ENCODE peak calls at places on chromosomes 3 and 15, in four cellular contexts. E, R, Y and M are unnamed samples.
A peak's percentile ranks its signal among the peaks of the same experiment; 100 is the strongest.

GRCh38 chr15:59160880-59161593 is 45.6 kb upstream of the LDHAL6B start:
- DNase-seq in E (peak; percentile 44), R (no peak), Y (no peak), M (no peak)

GRCh38 chr3:29137601-29138000 is 143.3 kb upstream of the RBMS3 start:
- DNase-seq in E (no peak), R (no peak), Y (no peak), M (no peak)

GRCh38 chr3:105958237-105959000 is 89.6 kb upstream of the CBLB start:
- DNase-seq in E (no peak), R (no peak), Y (no peak), M (no peak)

GRCh38 chr15:81184188-81184587 is 12.5 kb upstream of the IL16 start:
- DNase-seq in E (peak; percentile 47), R (no peak), Y (no peak), M (no peak)

GRCh38 chr15:40328711-40329240 is 5.3 kb downstream of the INAFM2 start:
- DNase-seq in E (no peak), R (no peak), Y (no peak), M (no peak)

GRCh38 chr3:45038096-45038455 is 12.0 kb downstream of the CLEC3B start:
- DNase-seq in E (no peak), R (no peak), Y (no peak), M (no peak)

GRCh38 chr3:45000823-45001222 is 24.8 kb downstream of the EXOSC7 start:
- DNase-seq in E (no peak), R (no peak), Y (no peak), M (no peak)

GRCh38 chr3:4271834-4272233 is 31.3 kb upstream of the SETMAR start:
- DNase-seq in E (peak; percentile 49), R (no peak), Y (no peak), M (no peak)

GRCh38 chr15:61530769-61531168 is 301.7 kb upstream of the RORA start:
- DNase-seq in E (peak; percentile 26), R (no peak), Y (no peak), M (no peak)

GRCh38 chr15:58546635-58547627 is 115.1 kb downstream of the LIPC start:
- DNase-seq in E (peak; percentile 84), R (peak; percentile 69), Y (no peak), M (peak; percentile 69)

GRCh38 chr15:99437315-99438221 is 128.2 kb upstream of the MEF2A start:
- DNase-seq in E (no peak), R (peak; percentile 21), Y (no peak), M (no peak)

GRCh38 chr3:73624363-73625123 is at the start of gene PDZRN3:
- DNase-seq in E (peak; percentile 75), R (peak; percentile 86), Y (no peak), M (peak; percentile 80)

GRCh38 chr3:129051776-129052400 is 8.7 kb upstream of the GP9 start:
- DNase-seq in E (no peak), R (peak; percentile 17), Y (no peak), M (no peak)

GRCh38 chr3:163071684-163072083 is 1575.1 kb downstream of the OTOL1 start:
- DNase-seq in E (peak; percentile 61), R (no peak), Y (no peak), M (no peak)

GRCh38 chr15:63188247-63188936 is 1.0 kb upstream of the RAB8B start:
- DNase-seq in E (no peak), R (no peak), Y (no peak), M (no peak)

GRCh38 chr3:9747267-9747666 is 2.5 kb upstream of the OGG1 start:
- DNase-seq in E (peak; percentile 62), R (no peak), Y (no peak), M (no peak)

GRCh38 chr3:111315911-111316310 is 226.1 kb upstream of the CD96 start:
- DNase-seq in E (peak; percentile 79), R (no peak), Y (no peak), M (no peak)

GRCh38 chr15:70617076-70617910 is 146.1 kb downstream of the UACA start:
- DNase-seq in E (no peak), R (no peak), Y (no peak), M (no peak)

GRCh38 chr15:43134157-43134637 is 811 bp downstream of the TMEM62 start:
- DNase-seq in E (no peak), R (no peak), Y (no peak), M (no peak)

GRCh38 chr3:138065939-138066338 is 49.5 kb downstream of the DZIP1L start:
- DNase-seq in E (no peak), R (no peak), Y (no peak), M (no peak)

GRCh38 chr3:42502429-42503250 is at the start of gene VIPR1:
- DNase-seq in E (no peak), R (peak; percentile 36), Y (peak; percentile 89), M (peak; percentile 93)

GRCh38 chr3:39911465-39912309 is 102.3 kb downstream of the MYRIP start:
- DNase-seq in E (no peak), R (no peak), Y (no peak), M (no peak)

GRCh38 chr3:26647078-26647477 is 24.5 kb downstream of the LRRC3B start:
- DNase-seq in E (no peak), R (no peak), Y (no peak), M (no peak)

GRCh38 chr3:171778493-171778892 is 31.8 kb downstream of the PLD1 start:
- DNase-seq in E (no peak), R (no peak), Y (no peak), M (no peak)

GRCh38 chr3:56917337-56917697 is 115.6 kb upstream of the ARHGEF3 start:
- DNase-seq in E (no peak), R (no peak), Y (no peak), M (no peak)

GRCh38 chr15:57320543-57321220 is 55.6 kb upstream of the CGNL1 start:
- DNase-seq in E (peak; percentile 45), R (no peak), Y (no peak), M (no peak)

GRCh38 chr15:48721061-48721810 is 75.7 kb upstream of the FBN1 start:
- DNase-seq in E (peak; percentile 58), R (no peak), Y (no peak), M (no peak)

GRCh38 chr3:69417541-69418078 is 31.7 kb upstream of the FRMD4B start:
- DNase-seq in E (no peak), R (no peak), Y (no peak), M (no peak)

GRCh38 chr3:105532251-105532650 is 165.5 kb downstream of the ALCAM start:
- DNase-seq in E (no peak), R (no peak), Y (no peak), M (no peak)

GRCh38 chr3:193782280-193782654 is 189.3 kb downstream of the OPA1 start:
- DNase-seq in E (no peak), R (no peak), Y (no peak), M (no peak)

GRCh38 chr3:117553461-117553860 is 843.9 kb downstream of the TUSC7 start:
- DNase-seq in E (peak; percentile 67), R (no peak), Y (no peak), M (no peak)

GRCh38 chr3:135368781-135369180 is 573.7 kb downstream of the EPHB1 start:
- DNase-seq in E (no peak), R (no peak), Y (no peak), M (no peak)

GRCh38 chr15:72964542-72964941 is 87.7 kb upstream of the NEO1 start:
- DNase-seq in E (no peak), R (no peak), Y (no peak), M (no peak)

GRCh38 chr3:132753946-132754345 is 31.7 kb upstream of the NPHP3 start:
- DNase-seq in E (no peak), R (no peak), Y (no peak), M (no peak)

GRCh38 chr3:29515451-29515850 is 234.6 kb downstream of the RBMS3 start:
- DNase-seq in E (no peak), R (no peak), Y (no peak), M (no peak)

GRCh38 chr3:11727207-11727606 is 83.5 kb upstream of the VGLL4 start:
- DNase-seq in E (peak; percentile 13), R (no peak), Y (no peak), M (no peak)
- H3K4me1 ChIP-seq in E (no peaks in the 10 kb centered on the region), R (no peaks in the 10 kb centered on the region), Y (no peaks in the 10 kb centered on the region), M (no peaks in the 10 kb centered on the region)

GRCh38 chr15:95327661-95328060 is 1002.8 kb upstream of the NR2F2 start:
- DNase-seq in E (no peak), R (peak; percentile 65), Y (no peak), M (no peak)
- H3K4me3 ChIP-seq in E (no peak overlapping the region), R (peak overlapping the region; percentile 56), Y (no peak overlapping the region), M (no peak overlapping the region)

DNA sequence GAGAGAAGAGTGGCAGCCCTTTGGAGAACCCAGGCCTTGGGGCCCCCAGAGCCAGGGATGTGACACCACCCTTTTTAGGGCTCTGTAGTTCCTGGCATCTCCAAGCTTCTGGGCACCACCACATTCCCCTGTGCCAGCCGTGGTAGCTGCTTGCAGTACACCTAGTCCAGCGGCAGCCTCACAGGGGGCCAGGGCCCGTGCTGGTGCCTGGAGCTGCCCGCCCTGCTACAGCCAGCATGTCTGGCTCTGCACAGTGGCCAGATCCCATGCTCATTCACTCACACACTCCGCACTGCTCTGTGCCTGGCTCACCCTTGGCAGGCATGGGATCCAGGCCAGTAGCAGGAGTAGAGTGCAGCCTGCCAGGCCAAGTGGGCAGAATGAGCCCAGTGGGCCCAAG is 351.6 kb upstream of the TMCO5A start:
- DNase-seq in E (no peak), R (no peak), Y (no peak), M (no peak)
- H3K27ac ChIP-seq in E (no peak overlapping the region), R (no peak overlapping the region), Y (no peak overlapping the region), M (no peak overlapping the region)

DNA sequence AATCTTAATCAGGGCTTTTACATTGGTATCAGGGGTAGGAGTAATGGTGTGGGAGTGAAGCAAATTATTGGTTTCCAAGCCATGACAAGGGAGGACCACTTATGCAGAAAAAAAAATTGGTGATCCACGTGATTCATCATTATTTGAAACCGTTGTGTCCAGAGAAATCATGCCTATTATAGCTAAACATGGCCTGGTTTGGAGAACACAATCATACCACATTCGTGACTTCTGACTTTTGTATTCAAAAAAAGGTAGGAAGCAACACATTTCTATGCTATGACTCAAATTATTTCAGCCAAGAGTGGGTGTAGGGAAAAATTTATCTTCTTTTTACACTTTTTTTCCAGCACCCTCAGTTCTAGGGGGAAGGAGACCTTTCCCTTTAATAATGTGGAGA is 924.3 kb upstream of the GBE1 start:
- DNase-seq in E (no peak), R (no peak), Y (no peak), M (no peak)
- H3K4me1 ChIP-seq in E (no peaks in the 10 kb centered on the region), R (no peaks in the 10 kb centered on the region), Y (no peaks in the 10 kb centered on the region), M (no peaks in the 10 kb centered on the region)

DNA sequence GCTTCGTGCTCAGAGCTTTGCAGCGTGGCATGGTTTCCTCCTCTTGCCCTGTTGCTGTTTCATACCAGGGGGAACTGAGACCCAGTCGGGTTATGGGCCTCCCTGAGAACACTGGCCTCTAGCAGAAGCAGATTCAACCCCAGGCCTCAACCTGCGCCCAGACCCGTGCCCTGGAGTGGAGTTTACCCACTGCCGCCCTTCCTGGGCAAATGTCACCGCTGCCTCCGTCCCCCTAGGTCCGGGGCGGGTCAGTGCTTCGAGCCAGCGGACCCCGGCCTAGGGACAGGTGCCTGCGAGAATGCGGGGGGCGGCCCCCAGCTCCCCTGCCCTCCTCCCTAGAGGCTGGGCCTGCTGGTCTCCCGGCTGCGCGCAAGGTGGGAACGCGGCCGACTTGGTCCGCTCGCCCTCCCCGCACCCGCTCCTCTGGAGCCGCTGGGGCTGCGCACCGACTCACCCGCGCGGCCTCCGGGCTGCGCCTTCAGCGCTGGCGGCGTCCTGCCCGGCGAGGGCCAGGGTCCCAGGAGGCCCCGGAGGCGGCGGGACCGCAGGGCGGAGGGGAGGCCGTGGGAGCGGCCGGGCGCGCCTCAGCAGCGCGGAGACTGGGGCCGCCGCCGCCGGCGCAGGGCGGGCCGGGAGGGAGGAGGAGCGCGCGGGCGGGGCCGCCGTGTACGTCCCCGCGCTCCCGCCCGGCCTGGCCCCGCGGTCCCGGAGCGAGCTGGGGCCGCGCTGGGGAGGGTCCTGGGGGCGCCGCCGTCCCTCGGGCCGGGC is at the start of gene PIGZ:
- DNase-seq in E (no peak), R (no peak), Y (no peak), M (peak; percentile 32)
- H3K4me3 ChIP-seq in E (peak within 1 kb of the TSS; percentile 71), R (peak within 1 kb of the TSS; percentile 65), Y (peak within 1 kb of the TSS; percentile 49), M (peak within 1 kb of the TSS; percentile 89)

GRCh38 chr3:58066842-58067241 is 58.6 kb downstream of the FLNB start:
- DNase-seq in E (peak; percentile 44), R (no peak), Y (no peak), M (no peak)
- H3K27ac ChIP-seq in E (no peak overlapping the region), R (no peak overlapping the region), Y (no peak overlapping the region), M (peak overlapping the region; percentile 32)